ENCODE peak calls at places on chromosomes 7 and 10, in eight cellular contexts. K is neural crest cell, O is nephron progenitor cell, V is AG09319, C is astrocyte of the cerebellum, G is IMR-90, M is fibroblast of lung, U is heart right ventricle. E is an unnamed sample.

GRCh38 chr7:39810204-39810642 is 139.8 kb upstream of the CDK13 start:
- DNase-seq in K (no peak), O (no peak), V (no peak), C (no peak), G (no peak), M (no peak), U (no peak), E (peak)

GRCh38 chr10:69242844-69243212 is 22.7 kb downstream of the HKDC1 start:
- DNase-seq in K (peak), O (no peak), V (no peak), C (no peak), G (no peak), M (no peak), U (no peak), E (no peak)

GRCh38 chr10:75347211-75347610 is 54.4 kb downstream of the ZNF503 start:
- DNase-seq in K (no peak), O (peak), V (no peak), C (no peak), G (no peak), M (no peak), U (no peak), E (no peak)

GRCh38 chr7:155333346-155334234 is 35.9 kb downstream of the INSIG1 start:
- DNase-seq in K (no peak), O (no peak), V (no peak), C (no peak), G (no peak), M (no peak), U (no peak), E (no peak)

GRCh38 chr7:102312317-102312716 is 25.6 kb downstream of the SH2B2 start:
- DNase-seq in K (no peak), O (no peak), V (no peak), C (no peak), G (no peak), M (no peak), U (no peak), E (no peak)

GRCh38 chr10:131514454-131514853 is 202.9 kb upstream of the TCERG1L start:
- DNase-seq in K (no peak), O (peak), V (no peak), C (no peak), G (no peak), M (no peak), U (no peak), E (peak)

GRCh38 chr7:122166708-122167107 is 22.7 kb upstream of the AASS start:
- DNase-seq in K (no peak), O (no peak), V (no peak), C (peak), G (peak), M (peak), U (no peak), E (peak)

GRCh38 chr7:152643979-152644559 is 31.9 kb downstream of the XRCC2 start:
- DNase-seq in K (no peak), O (no peak), V (no peak), C (no peak), G (no peak), M (no peak), U (no peak), E (no peak)

GRCh38 chr7:27096756-27097514 is 1.1 kb upstream of the HOXA1 start:
- DNase-seq in K (no peak), O (peak), V (no peak), C (no peak), G (peak), M (peak), U (no peak), E (peak)

GRCh38 chr10:29482591-29483421 is 152.0 kb downstream of the SVIL start:
- DNase-seq in K (no peak), O (peak), V (no peak), C (peak), G (peak), M (peak), U (no peak), E (no peak)

GRCh38 chr10:13877154-13877909 is 290.6 kb downstream of the PRPF18 start:
- DNase-seq in K (no peak), O (no peak), V (no peak), C (no peak), G (peak), M (peak), U (peak), E (no peak)

GRCh38 chr7:112080974-112081373 is 125.2 kb downstream of the DOCK4 start:
- DNase-seq in K (no peak), O (no peak), V (no peak), C (no peak), G (peak), M (peak), U (no peak), E (no peak)

GRCh38 chr10:3828404-3829192 is 43.6 kb upstream of the KLF6 start:
- DNase-seq in K (no peak), O (no peak), V (no peak), C (no peak), G (peak), M (peak), U (no peak), E (peak)

GRCh38 chr7:133376514-133376913 is 123.6 kb downstream of the EXOC4 start:
- DNase-seq in K (no peak), O (no peak), V (no peak), C (peak), G (no peak), M (no peak), U (no peak), E (no peak)

GRCh38 chr7:39527296-39527695 is 38.9 kb upstream of the YAE1 start:
- DNase-seq in K (no peak), O (no peak), V (no peak), C (no peak), G (no peak), M (no peak), U (no peak), E (peak)

GRCh38 chr10:8544057-8544380 is 489.5 kb downstream of the GATA3 start:
- DNase-seq in K (no peak), O (no peak), V (no peak), C (no peak), G (no peak), M (no peak), U (no peak), E (peak)

GRCh38 chr10:1432161-1432560 is 305.2 kb downstream of the ADARB2 start:
- DNase-seq in K (no peak), O (no peak), V (no peak), C (no peak), G (no peak), M (no peak), U (no peak), E (no peak)

GRCh38 chr7:102864958-102865357 is 47.8 kb upstream of the LRRC17 start:
- DNase-seq in K (no peak), O (no peak), V (no peak), C (no peak), G (no peak), M (no peak), U (no peak), E (no peak)

GRCh38 chr7:131546126-131546525 is 10.3 kb downstream of the PODXL start:
- DNase-seq in K (no peak), O (no peak), V (no peak), C (no peak), G (no peak), M (no peak), U (no peak), E (peak)

GRCh38 chr10:114822771-114823463 is 1.3 kb downstream of the FHIP2A start:
- DNase-seq in K (no peak), O (no peak), V (peak), C (peak), G (peak), M (peak), U (no peak), E (peak)

GRCh38 chr7:101453617-101454016 is 90.9 kb downstream of the COL26A1 start:
- DNase-seq in K (no peak), O (no peak), V (no peak), C (no peak), G (no peak), M (no peak), U (no peak), E (no peak)

GRCh38 chr7:66921918-66922486 is 977 bp downstream of the TMEM248 start:
- DNase-seq in K (no peak), O (no peak), V (no peak), C (no peak), G (no peak), M (no peak), U (no peak), E (peak)

GRCh38 chr7:70595741-70596574 is 536.0 kb upstream of the GALNT17 start:
- DNase-seq in K (no peak), O (peak), V (no peak), C (no peak), G (no peak), M (no peak), U (no peak), E (no peak)

GRCh38 chr7:44383566-44383965 is 58.2 kb upstream of the CAMK2B start:
- DNase-seq in K (no peak), O (no peak), V (peak), C (peak), G (peak), M (peak), U (no peak), E (peak)

GRCh38 chr10:48493083-48493871 is 111.6 kb downstream of the ARHGAP22 start:
- DNase-seq in K (no peak), O (no peak), V (no peak), C (no peak), G (no peak), M (no peak), U (no peak), E (peak)

GRCh38 chr10:67812007-67812406 is 26.0 kb downstream of the DNAJC12 start:
- DNase-seq in K (no peak), O (no peak), V (no peak), C (no peak), G (no peak), M (no peak), U (no peak), E (no peak)

GRCh38 chr10:34292675-34293074 is 522.4 kb downstream of the PARD3 start:
- DNase-seq in K (no peak), O (no peak), V (no peak), C (no peak), G (peak), M (peak), U (no peak), E (no peak)

GRCh38 chr7:2738110-2738509 is 50.1 kb downstream of the AMZ1 start:
- DNase-seq in K (no peak), O (no peak), V (no peak), C (no peak), G (no peak), M (peak), U (no peak), E (no peak)

GRCh38 chr7:134420509-134421125 is 38.3 kb downstream of the AKR1B1 start:
- DNase-seq in K (peak), O (peak), V (peak), C (peak), G (peak), M (peak), U (no peak), E (peak)

GRCh38 chr10:86751477-86751876 is 4.9 kb upstream of the BMPR1A start:
- DNase-seq in K (no peak), O (no peak), V (no peak), C (no peak), G (no peak), M (no peak), U (no peak), E (no peak)

GRCh38 chr7:47132471-47132870 is 449.4 kb downstream of the TNS3 start:
- DNase-seq in K (no peak), O (no peak), V (no peak), C (no peak), G (peak), M (no peak), U (no peak), E (no peak)

GRCh38 chr10:132957981-132958885 is 15.9 kb upstream of the CFAP46 start:
- DNase-seq in K (no peak), O (no peak), V (no peak), C (no peak), G (no peak), M (no peak), U (no peak), E (no peak)

GRCh38 chr10:91759581-91759986 is 38.6 kb upstream of the TNKS2 start:
- DNase-seq in K (no peak), O (no peak), V (no peak), C (no peak), G (peak), M (peak), U (no peak), E (no peak)

GRCh38 chr7:140519007-140519399 is 39.7 kb upstream of the MKRN1 start:
- DNase-seq in K (no peak), O (no peak), V (no peak), C (no peak), G (no peak), M (no peak), U (peak), E (no peak)

GRCh38 chr7:105853931-105854419 is 22.4 kb downstream of the ATXN7L1 start:
- DNase-seq in K (peak), O (peak), V (no peak), C (no peak), G (peak), M (peak), U (no peak), E (no peak)

GRCh38 chr7:138089080-138089901 is 13.0 kb downstream of the AKR1D1 start:
- DNase-seq in K (no peak), O (no peak), V (no peak), C (no peak), G (no peak), M (peak), U (no peak), E (peak)

GRCh38 chr10:47299989-47300931 is at the start of gene GDF10:
- DNase-seq in K (peak), O (peak), V (no peak), C (no peak), G (no peak), M (no peak), U (no peak), E (no peak)
- TF ChIP-seq CTCF in K (peak), O (no peak), V (no peak), C (peak), G (no peak), M (no peak), U (peak), E (no peak)

GRCh38 chr7:127557803-127558202 is 27.6 kb downstream of the GCC1 start:
- DNase-seq in K (no peak), O (no peak), V (no peak), C (no peak), G (no peak), M (no peak), U (no peak), E (no peak)
- TF ChIP-seq CTCF in K (no peak), O (no peak), V (no peak), C (no peak), G (peak), M (no peak), U (no peak), E (no peak)

GRCh38 chr7:24979470-24979862 is 512 bp downstream of the OSBPL3 start:
- DNase-seq in K (peak), O (peak), V (no peak), C (no peak), G (peak), M (peak), U (peak), E (peak)

GRCh38 chr7:24981544-24981951 is 1.6 kb upstream of the OSBPL3 start:
- DNase-seq in K (peak), O (peak), V (no peak), C (no peak), G (peak), M (peak), U (peak), E (peak)

GRCh38 chr7:24979863-24980694 is at the start of gene OSBPL3:
- DNase-seq in K (peak), O (peak), V (peak), C (peak), G (peak), M (peak), U (peak), E (peak)

GRCh38 chr7:24980695-24981543 is 941 bp upstream of the OSBPL3 start:
- DNase-seq in K (no peak), O (peak), V (no peak), C (no peak), G (peak), M (peak), U (peak), E (peak)

GRCh38 chr7:24982917-24983316 is 2.9 kb upstream of the OSBPL3 start:
- DNase-seq in K (no peak), O (no peak), V (no peak), C (no peak), G (no peak), M (no peak), U (no peak), E (no peak)
- TF ChIP-seq CTCF in K (peak), O (peak), V (peak), C (peak), G (peak), M (peak), U (no peak), E (peak)

GRCh38 chr10:123154092-123154942 is at the start of gene BUB3:
- DNase-seq in K (peak), O (peak), V (peak), C (peak), G (peak), M (peak), U (peak), E (peak)
- TF ChIP-seq CTCF in K (peak), O (no peak), V (peak), C (peak), G (no peak), M (peak), U (peak), E (no peak)

GRCh38 chr7:15011289-15011688 is 108.7 kb upstream of the DGKB start:
- DNase-seq in K (no peak), O (no peak), V (no peak), C (no peak), G (no peak), M (no peak), U (no peak), E (no peak)

GRCh38 chr7:15012135-15012534 is 109.6 kb upstream of the DGKB start:
- DNase-seq in K (no peak), O (no peak), V (no peak), C (no peak), G (no peak), M (no peak), U (no peak), E (no peak)

GRCh38 chr7:15005672-15006071 is 103.1 kb upstream of the DGKB start:
- DNase-seq in K (no peak), O (no peak), V (no peak), C (no peak), G (no peak), M (no peak), U (no peak), E (no peak)

GRCh38 chr7:15007507-15007906 is 105.0 kb upstream of the DGKB start:
- DNase-seq in K (no peak), O (peak), V (no peak), C (no peak), G (no peak), M (peak), U (no peak), E (peak)
- TF ChIP-seq CTCF in K (no peak), O (peak), V (peak), C (peak), G (peak), M (peak), U (no peak), E (no peak)

DNA sequence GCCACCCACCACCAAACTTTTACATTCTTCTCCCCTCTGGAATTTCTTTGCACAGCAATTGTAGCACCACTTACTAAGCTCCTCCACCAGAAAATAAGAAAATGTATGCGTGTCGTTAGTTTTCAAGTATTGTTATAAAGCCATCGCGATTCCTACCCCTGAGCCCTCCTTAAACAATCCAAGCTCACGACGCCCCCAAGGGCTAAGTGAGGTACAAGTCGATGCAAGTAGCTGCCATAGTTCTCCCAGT is 1.3 kb downstream of the FRAT2 start:
- DNase-seq in K (peak), O (no peak), V (no peak), C (peak), G (peak), M (peak), U (no peak), E (peak)
- TF ChIP-seq CTCF in K (peak), O (no peak), V (no peak), C (peak), G (no peak), M (peak), U (no peak), E (no peak)

E was measured in MCF 10A.